ENCODE peak calls at places on chromosomes 3 and 15, in four cellular contexts. One of them, this sample, is unnamed.

GRCh38 chr3:141538568-141538967 is 51.7 kb downstream of the RASA2 start:
- DNase-seq in H1: no peak
- DNase-seq in lower leg skin: no peak
- DNase-seq in H9: no peak
- DNase-seq in this sample: no peak

GRCh38 chr3:195847061-195847950 is 35.6 kb upstream of the MUC4 start:
- DNase-seq in H1: no peak
- DNase-seq in lower leg skin: no peak
- DNase-seq in H9: no peak
- DNase-seq in this sample: no peak

GRCh38 chr3:170278632-170279031 is 56.4 kb downstream of the PRKCI start:
- DNase-seq in H1: no peak
- DNase-seq in lower leg skin: no peak
- DNase-seq in H9: no peak
- DNase-seq in this sample: no peak

GRCh38 chr15:32718822-32719716 is 1.3 kb downstream of the GREM1 start:
- DNase-seq in H1: no peak
- DNase-seq in lower leg skin: no peak
- DNase-seq in H9: peak
- DNase-seq in this sample: no peak

GRCh38 chr3:18559323-18559972 is 134.3 kb upstream of the SATB1 start:
- DNase-seq in H1: peak
- DNase-seq in lower leg skin: no peak
- DNase-seq in H9: peak
- DNase-seq in this sample: no peak

GRCh38 chr3:30495172-30496124 is 111.0 kb upstream of the TGFBR2 start:
- DNase-seq in H1: no peak
- DNase-seq in lower leg skin: no peak
- DNase-seq in H9: no peak
- DNase-seq in this sample: no peak

GRCh38 chr15:40252438-40253178 is 13.7 kb downstream of the PAK6 start:
- DNase-seq in H1: no peak
- DNase-seq in lower leg skin: no peak
- DNase-seq in H9: peak
- DNase-seq in this sample: no peak

GRCh38 chr15:100276519-100276918 is 65.3 kb downstream of the ADAMTS17 start:
- DNase-seq in H1: no peak
- DNase-seq in lower leg skin: peak
- DNase-seq in H9: no peak
- DNase-seq in this sample: no peak

GRCh38 chr3:140186421-140186920 is 251.5 kb downstream of the CLSTN2 start:
- DNase-seq in H1: no peak
- DNase-seq in lower leg skin: no peak
- DNase-seq in H9: no peak
- DNase-seq in this sample: no peak

GRCh38 chr15:95684693-95685115 is 645.8 kb upstream of the NR2F2 start:
- DNase-seq in H1: no peak
- DNase-seq in lower leg skin: no peak
- DNase-seq in H9: no peak
- DNase-seq in this sample: no peak

GRCh38 chr3:72444642-72445223 is 403.5 kb downstream of the SHQ1 start:
- DNase-seq in H1: no peak
- DNase-seq in lower leg skin: no peak
- DNase-seq in H9: no peak
- DNase-seq in this sample: no peak

GRCh38 chr15:90174140-90174891 is 26.8 kb upstream of the SEMA4B start:
- DNase-seq in H1: no peak
- DNase-seq in lower leg skin: peak
- DNase-seq in H9: peak
- DNase-seq in this sample: peak

GRCh38 chr15:67144609-67145306 is 79.4 kb downstream of the SMAD3 start:
- DNase-seq in H1: no peak
- DNase-seq in lower leg skin: no peak
- DNase-seq in H9: peak
- DNase-seq in this sample: no peak

GRCh38 chr3:105351821-105352220 is 14.9 kb upstream of the ALCAM start:
- DNase-seq in H1: no peak
- DNase-seq in lower leg skin: no peak
- DNase-seq in H9: no peak
- DNase-seq in this sample: no peak

GRCh38 chr3:116083686-116084085 is 361.6 kb downstream of the LSAMP start:
- DNase-seq in H1: no peak
- DNase-seq in lower leg skin: no peak
- DNase-seq in H9: no peak
- DNase-seq in this sample: no peak

GRCh38 chr15:28873585-28874139 is 12.1 kb upstream of the APBA2 start:
- DNase-seq in H1: no peak
- DNase-seq in lower leg skin: no peak
- DNase-seq in H9: no peak
- DNase-seq in this sample: no peak

GRCh38 chr3:71930056-71930991 is 145.4 kb upstream of the PROK2 start:
- DNase-seq in H1: no peak
- DNase-seq in lower leg skin: no peak
- DNase-seq in H9: peak
- DNase-seq in this sample: no peak

GRCh38 chr15:69357773-69358765 is 56.1 kb upstream of the KIF23 start:
- DNase-seq in H1: no peak
- DNase-seq in lower leg skin: no peak
- DNase-seq in H9: no peak
- DNase-seq in this sample: no peak

GRCh38 chr3:29183346-29184087 is 97.4 kb upstream of the RBMS3 start:
- DNase-seq in H1: no peak
- DNase-seq in lower leg skin: no peak
- DNase-seq in H9: no peak
- DNase-seq in this sample: no peak

GRCh38 chr15:81373996-81374395 is at the start of gene TMC3:
- DNase-seq in H1: no peak
- DNase-seq in lower leg skin: no peak
- DNase-seq in H9: no peak
- DNase-seq in this sample: no peak

GRCh38 chr3:99637381-99638111 is 848 bp upstream of the COL8A1 start:
- DNase-seq in H1: no peak
- DNase-seq in lower leg skin: no peak
- DNase-seq in H9: no peak
- DNase-seq in this sample: no peak

GRCh38 chr3:20573175-20573574 is 387.2 kb upstream of the SGO1 start:
- DNase-seq in H1: no peak
- DNase-seq in lower leg skin: no peak
- DNase-seq in H9: no peak
- DNase-seq in this sample: no peak

DNA sequence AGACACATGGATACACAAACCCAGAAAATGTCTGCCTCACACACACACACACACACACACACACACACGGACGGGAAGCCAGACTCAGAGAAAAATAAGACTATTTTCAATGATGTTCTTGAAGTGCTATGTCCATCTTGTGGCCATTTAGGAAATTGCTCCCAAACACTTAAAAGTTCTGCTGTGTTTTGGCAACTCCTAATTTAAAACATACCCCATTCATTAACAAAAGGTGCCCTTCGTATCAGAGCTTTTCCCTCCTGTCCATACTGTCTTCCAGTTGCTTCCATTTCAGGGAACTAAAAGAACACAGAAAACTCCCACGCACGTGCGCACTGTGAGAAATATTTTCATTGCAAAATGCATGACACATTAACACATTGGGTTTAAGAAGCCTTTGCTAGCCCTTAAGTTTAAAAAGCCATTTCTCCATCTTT is 44.6 kb downstream of the SLC12A1 start:
- DNase-seq in H1: peak
- DNase-seq in lower leg skin: no peak
- DNase-seq in H9: peak
- DNase-seq in this sample: no peak
- TF ChIP-seq CTCF in H1: peak
- TF ChIP-seq CTCF in lower leg skin: no peak
- TF ChIP-seq CTCF in H9: peak
- TF ChIP-seq CTCF in this sample: peak

DNA sequence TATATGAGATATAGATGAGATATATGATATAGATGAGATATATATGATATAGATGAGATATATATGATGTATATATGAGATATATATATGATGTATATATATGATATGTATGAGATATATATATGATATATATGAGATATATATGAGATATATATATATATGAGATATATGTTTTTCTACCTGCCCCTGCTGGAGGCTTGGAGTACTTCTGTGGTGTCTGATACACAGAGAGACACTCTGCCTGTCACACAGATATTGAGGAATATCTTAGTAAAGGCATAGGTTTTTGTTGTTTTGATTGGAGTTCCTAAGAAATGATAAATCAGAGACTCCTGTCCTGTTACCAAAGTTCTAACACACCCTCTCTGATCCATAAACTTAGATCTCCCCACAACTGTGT is 43.0 kb downstream of the TMEM41A start:
- DNase-seq in H1: no peak
- DNase-seq in lower leg skin: no peak
- DNase-seq in H9: no peak
- DNase-seq in this sample: no peak
- TF ChIP-seq CTCF in H1: no peak
- TF ChIP-seq CTCF in lower leg skin: no peak
- TF ChIP-seq CTCF in H9: peak
- TF ChIP-seq CTCF in this sample: no peak

GRCh38 chr3:103055021-103055420 is 620.2 kb downstream of the ZPLD1 start:
- DNase-seq in H1: no peak
- DNase-seq in lower leg skin: no peak
- DNase-seq in H9: no peak
- DNase-seq in this sample: no peak

GRCh38 chr3:103057477-103057876 is 622.7 kb downstream of the ZPLD1 start:
- DNase-seq in H1: no peak
- DNase-seq in lower leg skin: no peak
- DNase-seq in H9: no peak
- DNase-seq in this sample: no peak

GRCh38 chr3:103059481-103059880 is 624.7 kb downstream of the ZPLD1 start:
- DNase-seq in H1: no peak
- DNase-seq in lower leg skin: no peak
- DNase-seq in H9: no peak
- DNase-seq in this sample: no peak

GRCh38 chr3:103056552-103056951 is 621.7 kb downstream of the ZPLD1 start:
- DNase-seq in H1: no peak
- DNase-seq in lower leg skin: no peak
- DNase-seq in H9: no peak
- DNase-seq in this sample: no peak

DNA sequence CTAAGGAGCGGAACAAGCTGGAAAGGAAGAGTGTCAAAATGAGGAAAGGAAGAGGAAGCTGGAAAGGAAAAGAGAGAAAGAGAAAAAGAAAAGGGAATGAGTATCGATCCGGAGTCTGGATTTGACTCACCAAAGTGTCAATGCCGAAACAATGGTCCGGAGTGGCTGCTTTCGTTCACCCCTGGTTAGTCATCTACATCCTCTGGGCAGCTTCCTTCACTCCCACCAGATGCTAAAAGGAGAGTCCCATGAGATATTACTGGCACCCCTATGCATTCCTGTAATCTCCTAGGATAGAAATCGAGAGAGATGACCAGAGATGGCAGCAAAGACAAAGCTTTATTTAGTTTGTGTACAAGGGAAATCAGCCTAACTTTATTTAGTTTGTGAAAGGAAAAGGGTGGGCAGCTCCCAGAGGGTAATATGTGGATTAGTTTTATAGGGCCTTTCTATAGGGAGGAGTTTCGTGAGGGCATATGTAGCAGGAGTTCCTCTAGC is 622.2 kb downstream of the ZPLD1 start:
- DNase-seq in H1: no peak
- DNase-seq in lower leg skin: no peak
- DNase-seq in H9: no peak
- DNase-seq in this sample: no peak
- TF ChIP-seq CTCF in H1: no peak
- TF ChIP-seq CTCF in lower leg skin: no peak
- TF ChIP-seq CTCF in H9: no peak
- TF ChIP-seq CTCF in this sample: no peak

GRCh38 chr3:54853573-54854404 is 74.1 kb downstream of the LRTM1 start:
- DNase-seq in H1: peak
- DNase-seq in lower leg skin: peak
- DNase-seq in H9: peak
- DNase-seq in this sample: peak
- TF ChIP-seq CTCF in H1: peak
- TF ChIP-seq CTCF in lower leg skin: peak
- TF ChIP-seq CTCF in H9: peak
- TF ChIP-seq CTCF in this sample: peak